ENCODE peak calls at places on chromosomes 16 and 17, in nine cellular contexts. One of them, this sample, is unnamed.

GRCh38 chr16:80602894-80603293 is 62.1 kb downstream of the DYNLRB2 start:
- DNase-seq in fibroblast of lung: no peak
- DNase-seq in GM12891: no peak
- DNase-seq in CD4-positive, alpha-beta T cell: no peak
- DNase-seq in astrocyte of the spinal cord: no peak
- DNase-seq in GM12865: no peak
- DNase-seq in EL: peak; percentile 54
- DNase-seq in psoas muscle: no peak
- DNase-seq in kidney glomerular epithelial cell: no peak
- DNase-seq in this sample: no peak

GRCh38 chr16:25217119-25217511 is 368 bp downstream of the AQP8 start:
- DNase-seq in fibroblast of lung: no peak
- DNase-seq in GM12891: no peak
- DNase-seq in CD4-positive, alpha-beta T cell: no peak
- DNase-seq in astrocyte of the spinal cord: no peak
- DNase-seq in GM12865: no peak
- DNase-seq in EL: no peak
- DNase-seq in psoas muscle: no peak
- DNase-seq in kidney glomerular epithelial cell: no peak
- DNase-seq in this sample: no peak

GRCh38 chr16:57355898-57356414 is 2.6 kb upstream of the CCL22 start:
- DNase-seq in fibroblast of lung: no peak
- DNase-seq in GM12891: no peak
- DNase-seq in CD4-positive, alpha-beta T cell: no peak
- DNase-seq in astrocyte of the spinal cord: no peak
- DNase-seq in GM12865: no peak
- DNase-seq in EL: no peak
- DNase-seq in psoas muscle: no peak
- DNase-seq in kidney glomerular epithelial cell: no peak
- DNase-seq in this sample: no peak

GRCh38 chr16:4362476-4363250 is 9.0 kb upstream of the VASN start:
- DNase-seq in fibroblast of lung: no peak
- DNase-seq in GM12891: no peak
- DNase-seq in CD4-positive, alpha-beta T cell: no peak
- DNase-seq in astrocyte of the spinal cord: no peak
- DNase-seq in GM12865: no peak
- DNase-seq in EL: no peak
- DNase-seq in psoas muscle: no peak
- DNase-seq in kidney glomerular epithelial cell: no peak
- DNase-seq in this sample: no peak

GRCh38 chr16:662597-662996 is 5.3 kb upstream of the RHOT2 start:
- DNase-seq in fibroblast of lung: no peak
- DNase-seq in GM12891: no peak
- DNase-seq in CD4-positive, alpha-beta T cell: no peak
- DNase-seq in astrocyte of the spinal cord: no peak
- DNase-seq in GM12865: no peak
- DNase-seq in EL: no peak
- DNase-seq in psoas muscle: no peak
- DNase-seq in kidney glomerular epithelial cell: no peak
- DNase-seq in this sample: no peak

GRCh38 chr16:88920618-88921602 is 54.5 kb upstream of the PABPN1L start:
- DNase-seq in fibroblast of lung: peak; percentile 76
- DNase-seq in GM12891: peak; percentile 88
- DNase-seq in CD4-positive, alpha-beta T cell: no peak
- DNase-seq in astrocyte of the spinal cord: peak; percentile 40
- DNase-seq in GM12865: peak; percentile 37
- DNase-seq in EL: peak; percentile 54
- DNase-seq in psoas muscle: peak; percentile 78
- DNase-seq in kidney glomerular epithelial cell: no peak
- DNase-seq in this sample: no peak

GRCh38 chr17:29572691-29573557 is 4.4 kb downstream of the TP53I13 start:
- DNase-seq in fibroblast of lung: peak; percentile 47
- DNase-seq in GM12891: peak; percentile 78
- DNase-seq in CD4-positive, alpha-beta T cell: peak; percentile 40
- DNase-seq in astrocyte of the spinal cord: peak; percentile 34
- DNase-seq in GM12865: peak; percentile 82
- DNase-seq in EL: peak; percentile 42
- DNase-seq in psoas muscle: peak; percentile 82
- DNase-seq in kidney glomerular epithelial cell: no peak
- DNase-seq in this sample: peak; percentile 15

GRCh38 chr17:28711723-28712036 is at the start of gene PROCA1:
- DNase-seq in fibroblast of lung: no peak
- DNase-seq in GM12891: no peak
- DNase-seq in CD4-positive, alpha-beta T cell: no peak
- DNase-seq in astrocyte of the spinal cord: no peak
- DNase-seq in GM12865: no peak
- DNase-seq in EL: no peak
- DNase-seq in psoas muscle: no peak
- DNase-seq in kidney glomerular epithelial cell: no peak
- DNase-seq in this sample: no peak

GRCh38 chr16:88435437-88436355 is 17.4 kb upstream of the ZFPM1 start:
- DNase-seq in fibroblast of lung: no peak
- DNase-seq in GM12891: no peak
- DNase-seq in CD4-positive, alpha-beta T cell: no peak
- DNase-seq in astrocyte of the spinal cord: no peak
- DNase-seq in GM12865: no peak
- DNase-seq in EL: no peak
- DNase-seq in psoas muscle: no peak
- DNase-seq in kidney glomerular epithelial cell: no peak
- DNase-seq in this sample: no peak

GRCh38 chr16:68356249-68356918 is 45.6 kb downstream of the PRMT7 start:
- DNase-seq in fibroblast of lung: no peak
- DNase-seq in GM12891: peak; percentile 95
- DNase-seq in CD4-positive, alpha-beta T cell: peak; percentile 48
- DNase-seq in astrocyte of the spinal cord: peak; percentile 15
- DNase-seq in GM12865: peak; percentile 93
- DNase-seq in EL: no peak
- DNase-seq in psoas muscle: no peak
- DNase-seq in kidney glomerular epithelial cell: no peak
- DNase-seq in this sample: no peak

GRCh38 chr17:75338335-75338734 is 49.1 kb upstream of the SLC25A19 start:
- DNase-seq in fibroblast of lung: no peak
- DNase-seq in GM12891: no peak
- DNase-seq in CD4-positive, alpha-beta T cell: no peak
- DNase-seq in astrocyte of the spinal cord: no peak
- DNase-seq in GM12865: no peak
- DNase-seq in EL: peak; percentile 55
- DNase-seq in psoas muscle: no peak
- DNase-seq in kidney glomerular epithelial cell: no peak
- DNase-seq in this sample: no peak

GRCh38 chr16:69839240-69839688 is 77.1 kb downstream of the WWP2 start:
- DNase-seq in fibroblast of lung: no peak
- DNase-seq in GM12891: no peak
- DNase-seq in CD4-positive, alpha-beta T cell: no peak
- DNase-seq in astrocyte of the spinal cord: no peak
- DNase-seq in GM12865: no peak
- DNase-seq in EL: no peak
- DNase-seq in psoas muscle: no peak
- DNase-seq in kidney glomerular epithelial cell: no peak
- DNase-seq in this sample: no peak

GRCh38 chr16:67312450-67313118 is 14.0 kb downstream of the KCTD19 start:
- DNase-seq in fibroblast of lung: peak; percentile 78
- DNase-seq in GM12891: no peak
- DNase-seq in CD4-positive, alpha-beta T cell: no peak
- DNase-seq in astrocyte of the spinal cord: no peak
- DNase-seq in GM12865: no peak
- DNase-seq in EL: peak; percentile 27
- DNase-seq in psoas muscle: no peak
- DNase-seq in kidney glomerular epithelial cell: peak; percentile 8
- DNase-seq in this sample: no peak

GRCh38 chr16:11712122-11712521 is 30.5 kb downstream of the TXNDC11 start:
- DNase-seq in fibroblast of lung: no peak
- DNase-seq in GM12891: no peak
- DNase-seq in CD4-positive, alpha-beta T cell: no peak
- DNase-seq in astrocyte of the spinal cord: no peak
- DNase-seq in GM12865: no peak
- DNase-seq in EL: no peak
- DNase-seq in psoas muscle: no peak
- DNase-seq in kidney glomerular epithelial cell: no peak
- DNase-seq in this sample: no peak

GRCh38 chr17:2105663-2106062 is 50.8 kb downstream of the HIC1 start:
- DNase-seq in fibroblast of lung: no peak
- DNase-seq in GM12891: no peak
- DNase-seq in CD4-positive, alpha-beta T cell: no peak
- DNase-seq in astrocyte of the spinal cord: no peak
- DNase-seq in GM12865: peak; percentile 53
- DNase-seq in EL: no peak
- DNase-seq in psoas muscle: no peak
- DNase-seq in kidney glomerular epithelial cell: no peak
- DNase-seq in this sample: no peak

GRCh38 chr16:79658301-79659001 is 57.9 kb upstream of the MAF start:
- DNase-seq in fibroblast of lung: peak; percentile 91
- DNase-seq in GM12891: no peak
- DNase-seq in CD4-positive, alpha-beta T cell: no peak
- DNase-seq in astrocyte of the spinal cord: peak; percentile 93
- DNase-seq in GM12865: no peak
- DNase-seq in EL: peak; percentile 52
- DNase-seq in psoas muscle: peak; percentile 39
- DNase-seq in kidney glomerular epithelial cell: peak; percentile 57
- DNase-seq in this sample: no peak

GRCh38 chr17:34389343-34389742 is 26.3 kb upstream of the CCL1 start:
- DNase-seq in fibroblast of lung: no peak
- DNase-seq in GM12891: no peak
- DNase-seq in CD4-positive, alpha-beta T cell: no peak
- DNase-seq in astrocyte of the spinal cord: no peak
- DNase-seq in GM12865: peak; percentile 28
- DNase-seq in EL: no peak
- DNase-seq in psoas muscle: no peak
- DNase-seq in kidney glomerular epithelial cell: no peak
- DNase-seq in this sample: no peak

GRCh38 chr17:55734128-55734781 is 11.6 kb upstream of the TMEM100 start:
- DNase-seq in fibroblast of lung: no peak
- DNase-seq in GM12891: no peak
- DNase-seq in CD4-positive, alpha-beta T cell: no peak
- DNase-seq in astrocyte of the spinal cord: no peak
- DNase-seq in GM12865: peak; percentile 32
- DNase-seq in EL: peak; percentile 18
- DNase-seq in psoas muscle: no peak
- DNase-seq in kidney glomerular epithelial cell: no peak
- DNase-seq in this sample: no peak

GRCh38 chr17:3710951-3711383 is 12.7 kb upstream of the HASPIN start:
- DNase-seq in fibroblast of lung: peak; percentile 52
- DNase-seq in GM12891: peak; percentile 72
- DNase-seq in CD4-positive, alpha-beta T cell: peak; percentile 60
- DNase-seq in astrocyte of the spinal cord: peak; percentile 45
- DNase-seq in GM12865: peak; percentile 99
- DNase-seq in EL: peak; percentile 77
- DNase-seq in psoas muscle: no peak
- DNase-seq in kidney glomerular epithelial cell: no peak
- DNase-seq in this sample: no peak

GRCh38 chr17:60749050-60749449 is 71.4 kb downstream of the BCAS3 start:
- DNase-seq in fibroblast of lung: no peak
- DNase-seq in GM12891: no peak
- DNase-seq in CD4-positive, alpha-beta T cell: no peak
- DNase-seq in astrocyte of the spinal cord: no peak
- DNase-seq in GM12865: no peak
- DNase-seq in EL: no peak
- DNase-seq in psoas muscle: no peak
- DNase-seq in kidney glomerular epithelial cell: no peak
- DNase-seq in this sample: no peak

GRCh38 chr17:19003966-19004600 is 481 bp downstream of the FAM83G start:
- DNase-seq in fibroblast of lung: peak; percentile 17
- DNase-seq in GM12891: peak; percentile 72
- DNase-seq in CD4-positive, alpha-beta T cell: peak; percentile 42
- DNase-seq in astrocyte of the spinal cord: peak; percentile 47
- DNase-seq in GM12865: peak; percentile 66
- DNase-seq in EL: peak; percentile 71
- DNase-seq in psoas muscle: no peak
- DNase-seq in kidney glomerular epithelial cell: no peak
- DNase-seq in this sample: no peak

GRCh38 chr17:8954339-8954738 is 11.2 kb downstream of the PIK3R5 start:
- DNase-seq in fibroblast of lung: no peak
- DNase-seq in GM12891: no peak
- DNase-seq in CD4-positive, alpha-beta T cell: peak; percentile 62
- DNase-seq in astrocyte of the spinal cord: no peak
- DNase-seq in GM12865: peak; percentile 87
- DNase-seq in EL: no peak
- DNase-seq in psoas muscle: peak; percentile 54
- DNase-seq in kidney glomerular epithelial cell: no peak
- DNase-seq in this sample: no peak

GRCh38 chr16:85753976-85754375 is 3.1 kb upstream of the C16orf74 start:
- DNase-seq in fibroblast of lung: no peak
- DNase-seq in GM12891: no peak
- DNase-seq in CD4-positive, alpha-beta T cell: no peak
- DNase-seq in astrocyte of the spinal cord: no peak
- DNase-seq in GM12865: no peak
- DNase-seq in EL: no peak
- DNase-seq in psoas muscle: no peak
- DNase-seq in kidney glomerular epithelial cell: no peak
- DNase-seq in this sample: no peak

GRCh38 chr17:82229686-82230626 is 1.1 kb downstream of the SLC16A3 start:
- DNase-seq in fibroblast of lung: peak; percentile 22
- DNase-seq in GM12891: no peak
- DNase-seq in CD4-positive, alpha-beta T cell: no peak
- DNase-seq in astrocyte of the spinal cord: no peak
- DNase-seq in GM12865: no peak
- DNase-seq in EL: no peak
- DNase-seq in psoas muscle: peak; percentile 26
- DNase-seq in kidney glomerular epithelial cell: no peak
- DNase-seq in this sample: no peak

GRCh38 chr16:19382887-19383816 is 34.5 kb upstream of the TMC5 start:
- DNase-seq in fibroblast of lung: no peak
- DNase-seq in GM12891: no peak
- DNase-seq in CD4-positive, alpha-beta T cell: no peak
- DNase-seq in astrocyte of the spinal cord: no peak
- DNase-seq in GM12865: no peak
- DNase-seq in EL: no peak
- DNase-seq in psoas muscle: no peak
- DNase-seq in kidney glomerular epithelial cell: no peak
- DNase-seq in this sample: peak; percentile 52

GRCh38 chr17:50238594-50239287 is 35.5 kb upstream of the TMEM92 start:
- DNase-seq in fibroblast of lung: peak; percentile 44
- DNase-seq in GM12891: no peak
- DNase-seq in CD4-positive, alpha-beta T cell: no peak
- DNase-seq in astrocyte of the spinal cord: no peak
- DNase-seq in GM12865: no peak
- DNase-seq in EL: no peak
- DNase-seq in psoas muscle: no peak
- DNase-seq in kidney glomerular epithelial cell: no peak
- DNase-seq in this sample: no peak

GRCh38 chr16:3732171-3732570 is 14.8 kb upstream of the TRAP1 start:
- DNase-seq in fibroblast of lung: no peak
- DNase-seq in GM12891: no peak
- DNase-seq in CD4-positive, alpha-beta T cell: no peak
- DNase-seq in astrocyte of the spinal cord: no peak
- DNase-seq in GM12865: no peak
- DNase-seq in EL: no peak
- DNase-seq in psoas muscle: no peak
- DNase-seq in kidney glomerular epithelial cell: no peak
- DNase-seq in this sample: no peak

GRCh38 chr17:59719526-59719925 is 12.1 kb downstream of the VMP1 start:
- DNase-seq in fibroblast of lung: no peak
- DNase-seq in GM12891: no peak
- DNase-seq in CD4-positive, alpha-beta T cell: no peak
- DNase-seq in astrocyte of the spinal cord: no peak
- DNase-seq in GM12865: no peak
- DNase-seq in EL: no peak
- DNase-seq in psoas muscle: no peak
- DNase-seq in kidney glomerular epithelial cell: no peak
- DNase-seq in this sample: no peak

GRCh38 chr17:44220211-44221071 is 966 bp upstream of the UBTF start:
- DNase-seq in fibroblast of lung: peak; percentile 64
- DNase-seq in GM12891: no peak
- DNase-seq in CD4-positive, alpha-beta T cell: no peak
- DNase-seq in astrocyte of the spinal cord: peak; percentile 44
- DNase-seq in GM12865: peak; percentile 74
- DNase-seq in EL: peak; percentile 49
- DNase-seq in psoas muscle: peak; percentile 58
- DNase-seq in kidney glomerular epithelial cell: no peak
- DNase-seq in this sample: no peak

GRCh38 chr16:65125322-65125721 is 3.5 kb upstream of the CDH11 start:
- DNase-seq in fibroblast of lung: no peak
- DNase-seq in GM12891: no peak
- DNase-seq in CD4-positive, alpha-beta T cell: no peak
- DNase-seq in astrocyte of the spinal cord: no peak
- DNase-seq in GM12865: no peak
- DNase-seq in EL: no peak
- DNase-seq in psoas muscle: no peak
- DNase-seq in kidney glomerular epithelial cell: no peak
- DNase-seq in this sample: no peak

GRCh38 chr17:7323731-7324437 is 5.3 kb downstream of the NEURL4 start:
- DNase-seq in fibroblast of lung: peak; percentile 30
- DNase-seq in GM12891: peak; percentile 86
- DNase-seq in CD4-positive, alpha-beta T cell: peak; percentile 63
- DNase-seq in astrocyte of the spinal cord: peak; percentile 38
- DNase-seq in GM12865: peak; percentile 57
- DNase-seq in EL: peak; percentile 52
- DNase-seq in psoas muscle: peak; percentile 55
- DNase-seq in kidney glomerular epithelial cell: peak; percentile 36
- DNase-seq in this sample: no peak